ENCODE peak calls at places on chromosomes 16 and 17, in four cellular contexts. A is GM12892, T is HepG2, M is SK-N-SH. F is an unnamed sample.
A peak's percentile ranks its signal among the peaks of the same experiment; 100 is the strongest.

GRCh38 chr16:56793504-56793903 is 63.6 kb downstream of the NUP93 start:
- DNase-seq in A (no peak), T (peak; percentile 47), M (no peak), F (no peak)

GRCh38 chr17:65678534-65678933 is 117.1 kb upstream of the AXIN2 start:
- DNase-seq in A (no peak), T (no peak), M (no peak), F (no peak)

GRCh38 chr17:76623271-76624146 is 20.0 kb downstream of the ST6GALNAC1 start:
- DNase-seq in A (peak; percentile 65), T (peak; percentile 41), M (peak; percentile 94), F (peak; percentile 69)

GRCh38 chr16:73034374-73034773 is 13.6 kb downstream of the ZFHX3 start:
- DNase-seq in A (no peak), T (no peak), M (no peak), F (no peak)

GRCh38 chr17:58352843-58353719 is 1.1 kb upstream of the SUPT4H1 start:
- DNase-seq in A (no peak), T (no peak), M (peak; percentile 61), F (no peak)

GRCh38 chr17:17303847-17304490 is 796 bp downstream of the NT5M start:
- DNase-seq in A (no peak), T (no peak), M (peak; percentile 34), F (no peak)

GRCh38 chr17:12853921-12854320 is 64.6 kb downstream of the ARHGAP44 start:
- DNase-seq in A (no peak), T (no peak), M (no peak), F (no peak)

GRCh38 chr17:8142158-8142886 is 9.9 kb downstream of the PER1 start:
- DNase-seq in A (no peak), T (no peak), M (no peak), F (no peak)

GRCh38 chr17:2056221-2057129 is 1.6 kb downstream of the HIC1 start:
- DNase-seq in A (no peak), T (no peak), M (no peak), F (no peak)

GRCh38 chr17:41784207-41784744 is 2.2 kb downstream of the JUP start:
- DNase-seq in A (no peak), T (no peak), M (peak; percentile 50), F (no peak)

GRCh38 chr17:35448214-35448898 is at the start of gene SLFN13:
- DNase-seq in A (peak; percentile 74), T (no peak), M (peak; percentile 17), F (peak; percentile 63)

GRCh38 chr16:88403794-88404581 is 21.2 kb downstream of the ZNF469 start:
- DNase-seq in A (no peak), T (no peak), M (no peak), F (no peak)

GRCh38 chr17:68288375-68288774 is 2.6 kb downstream of the SLC16A6 start:
- DNase-seq in A (peak; percentile 39), T (no peak), M (no peak), F (peak; percentile 32)

GRCh38 chr17:83083368-83084201 is 4.2 kb downstream of the METRNL start:
- DNase-seq in A (no peak), T (no peak), M (peak; percentile 93), F (no peak)

GRCh38 chr16:78175287-78175686 is 75.8 kb downstream of the WWOX start:
- DNase-seq in A (no peak), T (no peak), M (no peak), F (no peak)

GRCh38 chr16:48497932-48498760 is 111.8 kb downstream of the N4BP1 start:
- DNase-seq in A (no peak), T (no peak), M (no peak), F (no peak)

GRCh38 chr16:65875362-65876199 is 490.9 kb upstream of the CDH5 start:
- DNase-seq in A (no peak), T (no peak), M (peak; percentile 51), F (no peak)

GRCh38 chr17:18860161-18860972 is 2.4 kb downstream of the PRPSAP2 start:
- DNase-seq in A (no peak), T (no peak), M (no peak), F (no peak)

GRCh38 chr17:1676401-1676800 is 8.3 kb downstream of the PRPF8 start:
- DNase-seq in A (no peak), T (no peak), M (no peak), F (no peak)

GRCh38 chr16:24497405-24497804 is 42.0 kb upstream of the RBBP6 start:
- DNase-seq in A (no peak), T (no peak), M (no peak), F (no peak)

GRCh38 chr16:4042581-4042980 is 73.7 kb downstream of the ADCY9 start:
- DNase-seq in A (no peak), T (no peak), M (no peak), F (no peak)

GRCh38 chr17:4599505-4600281 is 15.4 kb downstream of the SMTNL2 start:
- DNase-seq in A (no peak), T (peak; percentile 47), M (peak; percentile 62), F (no peak)

GRCh38 chr17:50219939-50220465 is 18.6 kb upstream of the COL1A1 start:
- DNase-seq in A (no peak), T (peak; percentile 87), M (no peak), F (no peak)

GRCh38 chr17:2050246-2050866 is 4.5 kb upstream of the HIC1 start:
- DNase-seq in A (no peak), T (no peak), M (peak; percentile 94), F (no peak)

GRCh38 chr17:76949913-76950695 is 81.9 kb downstream of the MGAT5B start:
- DNase-seq in A (no peak), T (no peak), M (no peak), F (no peak)

GRCh38 chr17:74746376-74746775 is 2.1 kb upstream of the NHERF1 start:
- DNase-seq in A (no peak), T (no peak), M (no peak), F (no peak)

GRCh38 chr16:21952040-21952792 is 945 bp upstream of the UQCRC2 start:
- DNase-seq in A (no peak), T (peak; percentile 93), M (peak; percentile 66), F (peak; percentile 14)

GRCh38 chr17:45818041-45818440 is 26.6 kb upstream of the SPPL2C start:
- DNase-seq in A (no peak), T (no peak), M (no peak), F (no peak)
- TF ChIP-seq POLR2AphosphoS5 in A (no peak), T (no peak), M (no peak), F (no peak)

DNA sequence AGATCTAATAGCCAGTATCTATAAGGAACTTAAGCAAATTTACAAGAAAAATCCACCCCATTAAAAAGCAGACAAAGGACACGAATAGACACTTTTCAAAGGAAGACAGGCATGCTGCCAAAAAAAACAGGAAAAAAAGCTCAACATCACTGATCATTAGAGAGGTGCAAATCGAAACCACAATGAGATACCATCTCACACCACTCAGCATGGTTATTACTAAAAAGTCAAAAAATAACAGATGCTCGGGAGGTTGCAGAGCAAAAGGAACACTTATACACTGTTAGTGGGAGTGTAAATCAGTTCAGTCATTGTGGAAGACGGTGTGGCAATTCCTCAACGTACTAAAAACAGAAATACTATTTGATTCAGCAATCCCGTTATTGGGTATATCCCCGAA is 9.6 kb downstream of the STX8 start:
- DNase-seq in A (no peak), T (no peak), M (no peak), F (no peak)
- TF ChIP-seq TAF1 in A (no peak), T (no peak), M (no peak), F (no peak)

GRCh38 chr17:55294042-55294751 is 29.4 kb downstream of the HLF start:
- DNase-seq in A (no peak), T (no peak), M (no peak), F (no peak)

GRCh38 chr17:55296171-55296695 is 31.5 kb downstream of the HLF start:
- DNase-seq in A (no peak), T (no peak), M (no peak), F (no peak)

GRCh38 chr17:55296699-55297098 is 31.9 kb downstream of the HLF start:
- DNase-seq in A (no peak), T (no peak), M (no peak), F (no peak)

GRCh38 chr17:55298111-55298510 is 33.4 kb downstream of the HLF start:
- DNase-seq in A (no peak), T (no peak), M (no peak), F (no peak)

GRCh38 chr17:55295411-55296170 is 30.8 kb downstream of the HLF start:
- DNase-seq in A (peak; percentile 32), T (peak; percentile 77), M (peak; percentile 76), F (peak; percentile 25)
- TF ChIP-seq POLR2AphosphoS5 in A (no peak), T (peak; percentile 51), M (no peak), F (no peak)

DNA sequence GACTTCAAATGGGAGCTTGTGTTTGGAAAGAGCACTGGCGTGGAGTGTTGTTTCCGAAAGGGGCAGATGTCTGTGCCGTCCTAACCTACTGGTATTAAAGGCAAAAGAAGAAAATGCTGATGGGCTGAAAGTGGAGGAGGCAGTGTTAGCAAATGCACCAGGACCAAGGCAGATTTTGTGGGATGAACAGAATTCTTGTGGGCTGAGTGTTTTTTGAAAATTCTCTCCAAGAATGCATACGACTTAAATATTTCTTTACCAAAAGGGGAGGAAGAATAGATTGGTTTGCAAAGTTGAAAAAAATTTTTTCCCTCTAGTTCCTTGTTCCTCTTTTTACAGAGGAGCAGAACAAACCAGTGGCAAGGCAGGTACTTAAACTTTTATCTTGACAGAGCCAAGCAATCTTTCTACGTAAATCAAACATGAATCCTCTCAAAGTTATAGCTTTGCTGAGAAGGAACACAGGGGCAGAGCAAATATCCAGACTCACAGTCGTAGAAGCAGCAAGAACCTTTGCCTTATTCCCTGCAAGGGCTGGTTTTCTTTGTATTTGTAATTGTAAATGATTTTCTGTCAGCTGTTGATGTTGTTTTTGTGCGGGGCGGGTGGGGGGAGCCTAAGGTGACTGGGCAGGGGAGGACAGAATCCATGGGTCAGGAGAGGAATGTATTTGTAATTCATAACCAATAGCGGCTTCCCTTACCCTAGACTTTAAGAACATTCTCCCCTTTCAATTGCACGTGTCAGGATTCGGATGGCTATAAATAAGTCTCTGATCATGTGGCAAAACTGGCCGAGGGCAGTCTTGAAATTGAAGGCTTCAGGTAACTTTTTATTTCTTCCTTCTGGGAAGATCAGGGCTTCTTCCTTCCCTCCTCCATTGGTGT is 16.6 kb downstream of the MARCHF10 start:
- DNase-seq in A (no peak), T (no peak), M (no peak), F (no peak)
- TF ChIP-seq TAF1 in A (no peak), T (no peak), M (no peak), F (no peak)

GRCh38 chr16:85291302-85292148 is 179.3 kb upstream of the CIBAR2 start:
- DNase-seq in A (no peak), T (peak; percentile 93), M (no peak), F (no peak)
- TF ChIP-seq POLR2AphosphoS5 in A (no peak), T (no peak), M (no peak), F (no peak)

GRCh38 chr17:80992077-80992947 is 671 bp downstream of the CHMP6 start:
- DNase-seq in A (peak; percentile 61), T (no peak), M (peak; percentile 85), F (peak; percentile 59)
- TF ChIP-seq TAF1 in A (no peak), T (no peak), M (no peak), F (no peak)

GRCh38 chr17:81349397-81350319 is 45.6 kb upstream of the BAHCC1 start:
- DNase-seq in A (no peak), T (peak; percentile 79), M (no peak), F (no peak)
- TF ChIP-seq POLR2AphosphoS5 in A (no peak), T (no peak), M (no peak), F (no peak)